ENCODE peak calls at places on chromosome 22, in nine cellular contexts. O, R, K, A, L, V, X, I and P are unnamed samples.

GRCh38 chr22:35446365-35446764 is 46.4 kb downstream of the MCM5 start:
- DNase-seq in O (peak), I (peak), R (no peak), A (no peak), X (no peak), V (no peak), K (peak), L (no peak), P (peak)

GRCh38 chr22:27213291-27213690 is 555.9 kb downstream of the MIAT start:
- DNase-seq in R (no peak), L (no peak), X (no peak), I (no peak), K (no peak), V (no peak), O (no peak), A (no peak), P (no peak)

GRCh38 chr22:39212721-39213376 is 31.9 kb downstream of the PDGFB start:
- DNase-seq in L (peak), K (no peak), A (no peak), X (no peak), O (no peak), V (no peak), R (no peak), I (no peak), P (no peak)

GRCh38 chr22:35842954-35843353 is 125.3 kb downstream of the APOL5 start:
- DNase-seq in R (peak), K (no peak), L (peak), V (no peak), I (no peak), O (no peak), X (no peak), A (no peak), P (no peak)

GRCh38 chr22:37229805-37230672 is 14.0 kb downstream of the RAC2 start:
- DNase-seq in R (no peak), L (no peak), A (peak), O (no peak), V (no peak), I (no peak), X (no peak), K (no peak), P (peak)

GRCh38 chr22:40409613-40410113 is 39.3 kb downstream of the SGSM3 start:
- DNase-seq in X (no peak), V (no peak), O (no peak), I (no peak), R (no peak), A (no peak), L (no peak), K (no peak), P (no peak)

GRCh38 chr22:38036392-38037062 is 20.7 kb upstream of the PICK1 start:
- DNase-seq in I (no peak), O (no peak), R (no peak), V (no peak), K (no peak), L (no peak), X (no peak), A (no peak), P (no peak)

GRCh38 chr22:38419121-38419863 is 35.7 kb downstream of the KCNJ4 start:
- DNase-seq in I (no peak), V (no peak), R (peak), X (no peak), K (no peak), A (peak), O (no peak), L (no peak), P (no peak)

GRCh38 chr22:41846268-41847002 is 13.5 kb downstream of the SREBF2 start:
- DNase-seq in V (no peak), K (no peak), I (no peak), R (no peak), X (no peak), A (no peak), L (no peak), O (no peak), P (no peak)

GRCh38 chr22:49829044-49829719 is 1.5 kb upstream of the BRD1 start:
- DNase-seq in R (no peak), A (peak), V (no peak), L (no peak), X (no peak), I (no peak), K (no peak), O (no peak), P (no peak)

GRCh38 chr22:35437038-35437437 is 37.1 kb downstream of the MCM5 start:
- DNase-seq in I (no peak), R (no peak), V (no peak), O (no peak), K (no peak), X (no peak), A (no peak), L (peak), P (no peak)

GRCh38 chr22:31583861-31584485 is 78.0 kb downstream of the PISD start:
- DNase-seq in X (no peak), O (no peak), V (no peak), I (no peak), R (no peak), A (no peak), K (no peak), L (no peak), P (no peak)

GRCh38 chr22:31346733-31347250 is 646 bp upstream of the PATZ1 start:
- DNase-seq in R (peak), I (peak), K (peak), V (no peak), X (no peak), A (peak), O (no peak), L (peak), P (no peak)

GRCh38 chr22:26847046-26847445 is 189.7 kb downstream of the MIAT start:
- DNase-seq in X (no peak), V (no peak), K (no peak), A (no peak), I (no peak), L (no peak), O (no peak), R (no peak), P (no peak)

GRCh38 chr22:37824674-37825641 is 1.8 kb downstream of the GALR3 start:
- DNase-seq in O (no peak), A (no peak), R (peak), K (no peak), X (no peak), V (no peak), I (no peak), L (no peak), P (no peak)

GRCh38 chr22:26893034-26893710 is 235.8 kb downstream of the MIAT start:
- DNase-seq in A (no peak), L (no peak), R (no peak), V (no peak), I (no peak), O (no peak), X (no peak), K (no peak), P (no peak)

GRCh38 chr22:30863161-30863833 is 105.3 kb downstream of the MORC2 start:
- DNase-seq in A (no peak), K (peak), V (no peak), R (peak), I (no peak), X (no peak), L (no peak), O (no peak), P (no peak)

GRCh38 chr22:49792107-49792506 is 35.6 kb downstream of the BRD1 start:
- DNase-seq in X (no peak), O (no peak), R (no peak), V (no peak), L (no peak), K (no peak), A (no peak), I (no peak), P (no peak)

GRCh38 chr22:27185903-27186302 is 528.5 kb downstream of the MIAT start:
- DNase-seq in I (no peak), V (no peak), L (no peak), X (no peak), R (no peak), K (no peak), A (no peak), O (no peak), P (no peak)

GRCh38 chr22:30565341-30565740 is 9.1 kb downstream of the GAL3ST1 start:
- DNase-seq in X (no peak), L (no peak), I (no peak), V (no peak), R (no peak), A (no peak), O (no peak), K (no peak), P (no peak)

GRCh38 chr22:48380016-48380665 is 1447.5 kb downstream of the BRD1 start:
- DNase-seq in L (no peak), X (no peak), R (no peak), A (no peak), V (no peak), K (no peak), I (no peak), O (no peak), P (no peak)

GRCh38 chr22:30968015-30968923 is at the start of gene MORC2:
- DNase-seq in I (peak), L (peak), X (no peak), R (peak), O (no peak), K (peak), A (peak), V (peak), P (no peak)

GRCh38 chr22:25492950-25493790 is 71.3 kb upstream of the GRK3 start:
- DNase-seq in K (no peak), R (peak), O (no peak), I (no peak), X (no peak), A (no peak), L (no peak), V (no peak), P (no peak)

GRCh38 chr22:47095395-47096122 is 333.1 kb downstream of the TBC1D22A start:
- DNase-seq in V (no peak), L (no peak), O (no peak), I (no peak), R (no peak), K (no peak), A (no peak), X (no peak), P (no peak)

GRCh38 chr22:31983911-31984661 is 39.8 kb downstream of the YWHAH start:
- DNase-seq in I (no peak), X (no peak), R (no peak), A (no peak), V (no peak), O (no peak), K (no peak), L (no peak), P (no peak)

GRCh38 chr22:20752873-20753272 is 21.0 kb upstream of the SERPIND1 start:
- DNase-seq in O (no peak), L (no peak), X (no peak), I (no peak), A (no peak), V (no peak), K (no peak), R (no peak), P (no peak)

GRCh38 chr22:33923660-33924246 is 3.5 kb upstream of the LARGE1 start:
- DNase-seq in K (peak), A (no peak), I (peak), R (peak), L (peak), V (no peak), X (peak), O (peak), P (no peak)

GRCh38 chr22:46477967-46478635 is 59.3 kb downstream of the CELSR1 start:
- DNase-seq in O (no peak), K (no peak), L (no peak), V (no peak), I (no peak), A (no peak), X (no peak), R (no peak), P (no peak)

GRCh38 chr22:47613606-47614350 is 851.3 kb downstream of the TBC1D22A start:
- DNase-seq in R (no peak), X (no peak), V (no peak), O (no peak), A (peak), L (no peak), K (no peak), I (no peak), P (no peak)

GRCh38 chr22:40383905-40384304 is 13.5 kb downstream of the SGSM3 start:
- DNase-seq in K (no peak), O (no peak), V (peak), R (no peak), L (no peak), A (no peak), I (no peak), X (no peak), P (peak)

GRCh38 chr22:39652990-39653786 is 82.6 kb downstream of the CACNA1I start:
- DNase-seq in A (peak), O (no peak), K (no peak), V (no peak), R (no peak), L (no peak), X (no peak), I (no peak), P (no peak)

GRCh38 chr22:34427436-34427835 is 507.2 kb upstream of the LARGE1 start:
- DNase-seq in O (no peak), A (no peak), X (no peak), R (no peak), L (no peak), V (no peak), K (no peak), I (no peak), P (no peak)

GRCh38 chr22:46652081-46652929 is 32.1 kb downstream of the GRAMD4 start:
- DNase-seq in A (peak), L (no peak), V (no peak), X (no peak), K (no peak), O (no peak), I (no peak), R (no peak), P (no peak)

GRCh38 chr22:36334838-36335603 is 52.7 kb downstream of the MYH9 start:
- DNase-seq in L (peak), V (no peak), K (peak), X (no peak), I (no peak), A (no peak), R (no peak), O (peak), P (no peak)

GRCh38 chr22:48886604-48887393 is 940.9 kb downstream of the BRD1 start:
- DNase-seq in K (no peak), V (no peak), O (no peak), A (peak), X (no peak), R (no peak), L (no peak), I (no peak), P (no peak)

GRCh38 chr22:38257170-38257569 is 15.6 kb downstream of the TMEM184B start:
- DNase-seq in K (no peak), L (no peak), X (no peak), R (no peak), A (no peak), V (no peak), O (peak), I (no peak), P (peak)

GRCh38 chr22:26903030-26903856 is 245.9 kb downstream of the MIAT start:
- DNase-seq in A (no peak), K (peak), O (no peak), R (peak), V (no peak), I (no peak), L (no peak), X (no peak), P (no peak)

GRCh38 chr22:30871391-30872281 is 96.9 kb downstream of the MORC2 start:
- DNase-seq in O (no peak), A (no peak), K (no peak), I (no peak), L (no peak), X (no peak), V (no peak), R (peak), P (no peak)

GRCh38 chr22:43404673-43405385 is 7.0 kb upstream of the MPPED1 start:
- DNase-seq in A (peak), X (no peak), O (no peak), V (no peak), I (no peak), K (no peak), R (no peak), L (no peak), P (no peak)
- TF ChIP-seq CTCF in A (no peak), X (no peak), O (no peak), V (no peak), I (no peak), K (no peak), R (no peak), L (no peak), P (no peak)

GRCh38 chr22:29550005-29550404 is 3.6 kb downstream of the THOC5 start:
- DNase-seq in K (no peak), R (no peak), L (no peak), A (no peak), O (no peak), V (no peak), X (no peak), I (no peak), P (no peak)

GRCh38 chr22:29555065-29555644 is 1.6 kb upstream of the THOC5 start:
- DNase-seq in I (no peak), L (no peak), R (no peak), A (no peak), O (no peak), X (no peak), V (peak), K (peak), P (no peak)

GRCh38 chr22:29559030-29559429 is 5.5 kb upstream of the THOC5 start:
- DNase-seq in R (no peak), O (no peak), L (no peak), V (no peak), X (no peak), A (no peak), I (no peak), K (no peak), P (no peak)

GRCh38 chr22:29553391-29554224 is at the start of gene THOC5:
- DNase-seq in R (peak), K (peak), X (peak), L (peak), I (peak), V (peak), A (peak), O (peak), P (peak)
- TF ChIP-seq CTCF in R (no peak), K (peak), X (peak), L (peak), I (peak), V (peak), A (peak), O (peak), P (peak)

GRCh38 chr22:24133187-24133965 is 47.9 kb upstream of the SUSD2 start:
- DNase-seq in V (no peak), I (no peak), X (no peak), K (no peak), A (no peak), R (no peak), O (no peak), L (no peak), P (no peak)
- TF ChIP-seq CTCF in V (peak), I (peak), X (peak), K (no peak), A (peak), R (no peak), O (peak), L (no peak), P (peak)

DNA sequence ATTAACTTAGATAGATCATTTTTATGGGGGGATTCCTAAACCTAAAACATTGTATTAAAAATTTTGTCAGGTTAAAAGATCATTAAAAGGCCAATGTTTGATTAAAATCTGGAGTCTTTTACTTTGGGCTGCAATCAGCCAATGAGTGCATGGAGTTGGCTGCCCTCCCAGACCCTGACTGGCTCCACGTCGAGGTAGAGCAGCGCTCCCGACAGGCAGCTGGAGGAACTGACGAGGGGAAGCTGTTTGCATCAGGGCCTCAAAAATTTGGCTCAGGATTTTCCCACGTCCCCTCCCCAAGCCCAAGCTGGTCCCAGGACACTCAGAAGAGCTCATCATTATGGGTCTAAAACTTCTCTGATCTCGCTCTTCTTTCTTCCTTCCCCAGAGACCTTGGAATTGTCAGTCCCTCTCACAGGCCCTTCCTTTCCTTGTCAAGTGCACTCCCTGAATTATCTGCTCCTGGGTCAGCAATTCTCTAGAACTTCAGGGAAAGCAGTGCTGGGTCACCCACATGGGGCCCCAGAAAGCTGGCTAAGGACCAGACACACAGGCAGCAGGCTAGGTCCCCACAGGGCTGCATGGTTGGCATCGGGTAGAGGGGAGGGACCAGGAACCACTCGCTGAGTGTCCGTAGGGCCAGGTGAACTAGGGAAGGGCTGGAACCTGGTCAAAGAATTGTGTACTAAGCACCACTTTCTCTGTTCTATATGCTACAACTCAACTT is 119.6 kb upstream of the IGLL5 start:
- DNase-seq in R (no peak), L (no peak), V (no peak), A (no peak), O (no peak), K (no peak), X (no peak), I (no peak), P (no peak)
- TF ChIP-seq CTCF in R (peak), L (no peak), V (no peak), A (no peak), O (no peak), K (no peak), X (no peak), I (no peak), P (no peak)

GRCh38 chr22:23984430-23984829 is 4.5 kb downstream of the GSTT2 start:
- DNase-seq in K (no peak), L (peak), A (peak), R (no peak), O (no peak), X (no peak), I (no peak), V (no peak), P (no peak)
- TF ChIP-seq CTCF in K (no peak), L (peak), A (peak), R (no peak), O (peak), X (peak), I (peak), V (peak), P (no peak)

GRCh38 chr22:17945851-17946690 is 78.3 kb downstream of the MICAL3 start:
- DNase-seq in O (no peak), R (no peak), L (no peak), X (no peak), K (peak), I (no peak), A (no peak), V (no peak), P (no peak)
- TF ChIP-seq CTCF in O (no peak), R (no peak), L (no peak), X (no peak), K (no peak), I (no peak), A (no peak), V (no peak), P (no peak)

GRCh38 chr22:19429950-19430889 is 1.3 kb downstream of the HIRA start:
- DNase-seq in K (no peak), R (peak), V (no peak), O (no peak), I (no peak), A (no peak), L (no peak), X (no peak), P (no peak)

GRCh38 chr22:19434829-19435580 is 2.7 kb downstream of the MRPL40 start:
- DNase-seq in R (no peak), X (no peak), A (no peak), V (no peak), L (no peak), K (no peak), O (no peak), I (no peak), P (no peak)

GRCh38 chr22:19430890-19431541 is 517 bp downstream of the HIRA start:
- DNase-seq in R (peak), O (no peak), I (peak), L (peak), V (no peak), X (no peak), K (peak), A (peak), P (no peak)

GRCh38 chr22:19431641-19432091 is at the start of gene HIRA:
- DNase-seq in O (no peak), X (no peak), K (peak), I (peak), L (peak), R (peak), A (peak), V (no peak), P (no peak)

DNA sequence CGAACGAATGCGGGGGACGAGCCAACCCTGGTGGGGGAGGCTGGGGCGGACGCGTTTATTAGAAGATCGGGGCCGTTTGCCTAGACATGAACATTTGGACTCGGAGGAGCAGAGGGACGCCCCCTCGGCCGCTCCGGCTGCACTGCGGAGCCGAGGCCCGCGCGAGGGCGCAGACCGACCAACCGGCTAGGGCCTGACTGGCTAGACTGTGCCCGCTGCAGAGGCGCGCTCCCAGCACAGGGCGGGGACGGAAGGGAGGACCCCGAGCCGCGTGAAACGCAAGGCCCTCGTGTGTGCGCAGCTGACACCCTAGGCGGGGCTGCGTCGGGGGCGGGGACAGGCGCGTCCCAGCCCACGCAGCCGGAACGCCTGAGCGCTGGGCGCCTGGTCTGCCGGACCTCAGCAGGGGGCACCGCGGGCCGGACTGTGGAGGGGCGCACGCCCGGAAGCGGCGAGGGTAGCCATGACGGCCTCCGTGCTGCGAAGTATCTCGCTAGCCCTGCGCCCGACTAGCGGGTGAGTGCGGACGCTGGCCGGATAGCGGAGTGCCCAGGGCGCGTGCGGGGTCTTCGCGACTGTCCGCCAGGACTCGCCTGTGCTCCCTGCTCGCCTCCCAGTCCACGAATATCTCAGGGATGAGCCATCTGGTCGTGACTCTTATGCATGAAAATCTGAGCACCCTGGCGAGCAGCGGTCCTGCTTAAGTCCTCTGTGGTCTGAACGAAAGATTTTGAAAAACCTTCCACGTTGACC is at the start of gene MRPL40:
- DNase-seq in X (peak), A (peak), O (peak), R (peak), L (peak), V (peak), K (peak), I (peak), P (peak)
- TF ChIP-seq CTCF in X (no peak), A (peak), O (no peak), R (no peak), L (no peak), V (no peak), K (peak), I (peak), P (no peak)